ENCODE peak calls at places on chromosomes 12 and 14, in seven cellular contexts. X, N, W, K, P, S and E are unnamed samples.

GRCh38 chr12:6235499-6235898 is 35.3 kb downstream of the CD9 start:
- DNase-seq in X (no peak), N (no peak), W (peak), K (no peak), P (no peak), S (no peak), E (no peak)

GRCh38 chr14:64654072-64654899 is 49.9 kb upstream of the PLEKHG3 start:
- DNase-seq in X (no peak), N (peak), W (peak), K (peak), P (no peak), S (no peak), E (peak)

GRCh38 chr12:65259501-65259900 is 19.0 kb upstream of the MSRB3 start:
- DNase-seq in X (no peak), N (no peak), W (no peak), K (no peak), P (no peak), S (no peak), E (no peak)

GRCh38 chr12:116955382-116956021 is 44.8 kb downstream of the FBXW8 start:
- DNase-seq in X (no peak), N (peak), W (peak), K (peak), P (peak), S (no peak), E (peak)

GRCh38 chr14:68377459-68377858 is 415.4 kb downstream of the ZFP36L1 start:
- DNase-seq in X (peak), N (peak), W (peak), K (peak), P (no peak), S (no peak), E (no peak)

GRCh38 chr14:70665448-70666363 is 24.0 kb downstream of the TTC9 start:
- DNase-seq in X (no peak), N (no peak), W (peak), K (no peak), P (peak), S (no peak), E (no peak)

GRCh38 chr14:32211068-32211404 is 8.0 kb upstream of the RNU6-8 start:
- DNase-seq in X (no peak), N (no peak), W (no peak), K (no peak), P (no peak), S (no peak), E (no peak)

GRCh38 chr12:124720687-124721500 is 142.8 kb downstream of the SCARB1 start:
- DNase-seq in X (peak), N (peak), W (peak), K (peak), P (no peak), S (no peak), E (no peak)

GRCh38 chr14:64193821-64194220 is 100.3 kb downstream of the ESR2 start:
- DNase-seq in X (no peak), N (no peak), W (peak), K (no peak), P (no peak), S (no peak), E (no peak)

GRCh38 chr14:90580381-90581335 is 183.8 kb downstream of the CALM1 start:
- DNase-seq in X (no peak), N (no peak), W (no peak), K (no peak), P (no peak), S (no peak), E (no peak)

GRCh38 chr12:75606146-75606545 is 94.7 kb upstream of the KRR1 start:
- DNase-seq in X (no peak), N (peak), W (no peak), K (no peak), P (no peak), S (no peak), E (no peak)

GRCh38 chr12:6631549-6631961 is 4.2 kb downstream of the LPAR5 start:
- DNase-seq in X (no peak), N (no peak), W (no peak), K (no peak), P (no peak), S (no peak), E (peak)

GRCh38 chr14:58395565-58395814 is 240 bp upstream of the TOMM20L start:
- DNase-seq in X (no peak), N (no peak), W (no peak), K (no peak), P (no peak), S (no peak), E (no peak)

GRCh38 chr12:10331642-10332239 is 24.1 kb downstream of the KLRD1 start:
- DNase-seq in X (no peak), N (peak), W (no peak), K (peak), P (peak), S (no peak), E (no peak)

GRCh38 chr14:24267516-24267915 is 3.9 kb downstream of the RABGGTA start:
- DNase-seq in X (no peak), N (no peak), W (no peak), K (no peak), P (no peak), S (no peak), E (no peak)

GRCh38 chr12:49868952-49869815 is 26.3 kb upstream of the BCDIN3D start:
- DNase-seq in X (peak), N (peak), W (peak), K (peak), P (no peak), S (peak), E (no peak)

GRCh38 chr14:66758031-66758613 is 250.2 kb downstream of the GPHN start:
- DNase-seq in X (no peak), N (no peak), W (no peak), K (no peak), P (no peak), S (no peak), E (no peak)
- TF ChIP-seq CTCF in X (no peak), N (peak), W (no peak), K (no peak), P (no peak), S (peak), E (no peak)

GRCh38 chr12:8563383-8563782 is 22.7 kb upstream of the CLEC4E start:
- DNase-seq in X (no peak), N (no peak), W (no peak), K (no peak), P (no peak), S (no peak), E (no peak)

GRCh38 chr12:8564656-8565055 is 24.0 kb upstream of the CLEC4E start:
- DNase-seq in X (no peak), N (no peak), W (no peak), K (no peak), P (no peak), S (peak), E (no peak)

GRCh38 chr12:8560986-8561385 is 20.3 kb upstream of the CLEC4E start:
- DNase-seq in X (no peak), N (no peak), W (no peak), K (no peak), P (no peak), S (no peak), E (no peak)

GRCh38 chr12:8559676-8560075 is 19.0 kb upstream of the CLEC4E start:
- DNase-seq in X (no peak), N (no peak), W (no peak), K (no peak), P (no peak), S (no peak), E (no peak)

GRCh38 chr12:8562310-8562709 is 21.6 kb upstream of the CLEC4E start:
- DNase-seq in X (no peak), N (no peak), W (no peak), K (no peak), P (no peak), S (peak), E (no peak)
- TF ChIP-seq CTCF in X (no peak), N (no peak), W (no peak), K (no peak), P (no peak), S (peak), E (no peak)

DNA sequence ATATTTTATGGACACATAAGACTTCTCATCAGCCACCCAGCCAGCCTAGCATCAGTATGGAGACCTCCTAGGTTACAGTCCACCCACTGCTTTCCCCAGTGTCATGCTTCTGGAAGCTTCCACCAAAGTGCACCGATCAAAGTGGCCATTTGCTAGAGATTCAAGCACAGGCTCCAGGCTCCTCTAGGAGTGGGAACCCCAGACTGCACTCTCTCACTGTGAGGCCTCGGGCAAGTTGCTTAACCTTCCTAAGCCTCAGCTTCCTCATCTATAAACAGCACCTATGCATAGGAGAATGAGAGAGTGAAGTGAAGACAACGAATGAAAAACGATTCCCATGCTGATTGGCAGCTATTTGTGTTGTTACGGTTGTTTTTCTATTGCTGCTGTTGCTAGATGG is 94.4 kb downstream of the DICER1 start:
- DNase-seq in X (no peak), N (no peak), W (no peak), K (no peak), P (no peak), S (no peak), E (no peak)
- TF ChIP-seq CTCF in X (no peak), N (no peak), W (no peak), K (no peak), P (no peak), S (no peak), E (no peak)

GRCh38 chr12:74365178-74365964 is 172.3 kb upstream of the ATXN7L3B start:
- DNase-seq in X (no peak), N (peak), W (peak), K (peak), P (peak), S (peak), E (peak)
- TF ChIP-seq CTCF in X (no peak), N (peak), W (peak), K (peak), P (peak), S (peak), E (no peak)